ENCODE peak calls at places on chromosome X, in seven cellular contexts. R, L, W, Y, I, V and K are unnamed samples.

GRCh38 chrX:10423716-10424115 is 196.7 kb downstream of the MID1 start:
- DNase-seq in R (no peak), W (no peak), Y (no peak), L (no peak), I (no peak), V (no peak), K (no peak)

GRCh38 chrX:69015156-69015555 is 150.1 kb downstream of the PJA1 start:
- DNase-seq in Y (no peak), V (no peak), L (no peak), R (no peak), W (no peak), I (no peak), K (no peak)

GRCh38 chrX:128543114-128543513 is 490.9 kb upstream of the ACTRT1 start:
- DNase-seq in V (no peak), L (no peak), R (no peak), Y (no peak), W (no peak), I (no peak), K (no peak)

GRCh38 chrX:138026211-138026610 is 460.3 kb downstream of the ZIC3 start:
- DNase-seq in I (no peak), V (peak; percentile 38), Y (no peak), W (peak; percentile 9), R (no peak), L (no peak), K (no peak)

GRCh38 chrX:150459168-150459567 is 96.1 kb downstream of the MAMLD1 start:
- DNase-seq in V (no peak), W (no peak), I (no peak), R (no peak), Y (no peak), L (no peak), K (no peak)

GRCh38 chrX:8783100-8784098 is 17.8 kb downstream of the FAM9A start:
- DNase-seq in Y (peak; percentile 17), I (peak; percentile 32), L (no peak), W (no peak), V (no peak), R (no peak), K (no peak)

GRCh38 chrX:23745786-23746185 is 2.7 kb upstream of the ACOT9 start:
- DNase-seq in L (no peak), Y (no peak), W (no peak), I (peak; percentile 6), R (no peak), V (no peak), K (no peak)

GRCh38 chrX:72029473-72030411 is 102.0 kb downstream of the RTL5 start:
- DNase-seq in W (no peak), Y (peak; percentile 41), L (no peak), V (no peak), R (peak; percentile 1), I (peak; percentile 58), K (peak; percentile 63)

GRCh38 chrX:119736206-119736764 is 22.1 kb upstream of the SOWAHD start:
- DNase-seq in I (no peak), R (no peak), L (no peak), Y (no peak), V (no peak), W (no peak), K (no peak)

GRCh38 chrX:151703487-151703886 is 8.2 kb downstream of the PRRG3 start:
- DNase-seq in R (no peak), V (no peak), L (peak; percentile 70), W (no peak), Y (no peak), I (peak; percentile 20), K (no peak)

GRCh38 chrX:118973389-118974087 is 880 bp upstream of the LONRF3 start:
- DNase-seq in I (no peak), W (no peak), R (no peak), V (peak; percentile 6), Y (no peak), L (peak; percentile 16), K (no peak)

GRCh38 chrX:110210417-110211139 is 107.3 kb downstream of the AMMECR1 start:
- DNase-seq in L (no peak), V (peak; percentile 86), I (peak; percentile 57), R (no peak), W (no peak), Y (no peak), K (peak; percentile 23)

GRCh38 chrX:100874240-100874798 is at the start of gene NOX1:
- DNase-seq in L (no peak), Y (no peak), R (no peak), V (no peak), I (no peak), W (no peak), K (no peak)

GRCh38 chrX:45056428-45057145 is 144.1 kb downstream of the DIPK2B start:
- DNase-seq in Y (no peak), V (no peak), W (no peak), L (no peak), R (no peak), I (no peak), K (no peak)

GRCh38 chrX:10350991-10351390 is 194.2 kb downstream of the CLCN4 start:
- DNase-seq in I (peak; percentile 8), W (no peak), V (no peak), R (no peak), Y (peak; percentile 22), L (no peak), K (no peak)

GRCh38 chrX:9492901-9493300 is 28.0 kb downstream of the TBL1X start:
- DNase-seq in L (no peak), W (no peak), Y (no peak), R (no peak), V (no peak), I (no peak), K (no peak)

GRCh38 chrX:53595266-53595810 is 91.2 kb downstream of the HUWE1 start:
- DNase-seq in R (no peak), I (no peak), V (no peak), Y (no peak), W (no peak), L (no peak), K (no peak)

GRCh38 chrX:24774650-24775049 is 80.9 kb downstream of the POLA1 start:
- DNase-seq in Y (no peak), L (no peak), I (no peak), V (no peak), W (no peak), R (no peak), K (no peak)

GRCh38 chrX:75596178-75596577 is 73.3 kb upstream of the ZDHHC15 start:
- DNase-seq in Y (no peak), I (no peak), V (no peak), L (no peak), R (no peak), W (no peak), K (no peak)

GRCh38 chrX:132169554-132169953 is 41.7 kb upstream of the FRMD7 start:
- DNase-seq in L (no peak), W (no peak), I (no peak), Y (no peak), V (peak; percentile 68), R (no peak), K (no peak)

GRCh38 chrX:13761606-13762005 is 27.1 kb downstream of the OFD1 start:
- DNase-seq in R (no peak), W (no peak), Y (no peak), I (peak; percentile 22), L (no peak), V (no peak), K (no peak)

GRCh38 chrX:27964432-27964831 is 16.8 kb downstream of the DCAF8L1 start:
- DNase-seq in L (no peak), R (no peak), W (no peak), I (no peak), Y (no peak), V (no peak), K (no peak)